ENCODE peak calls at places on chromosomes 2 and 18, in nine cellular contexts. Q is CD4-positive, CD25-positive, alpha-beta regulatory T cell; J is brain microvascular endothelial cell; C is mammary epithelial cell; V is right cardiac atrium; D is neural progenitor cell; L is CD8-positive, alpha-beta T cell; R is cardiac muscle cell; K is heart right ventricle. T is an unnamed sample. For H3K27me3, the result is how much of the 10 kb centered on the place peaks cover.

GRCh38 chr18:78814321-78814720 is 165.3 kb upstream of the SALL3 start:
- DNase-seq in J (no peak), Q (no peak), D (peak), L (no peak), C (no peak), K (no peak), V (no peak), R (no peak), T (no peak)

GRCh38 chr18:33467531-33467930 is 27.0 kb upstream of the CCDC178 start:
- DNase-seq in Q (no peak), D (no peak), J (no peak), K (no peak), V (no peak), C (no peak), R (no peak), L (no peak), T (no peak)

GRCh38 chr2:176096986-176097819 is 2.4 kb upstream of the HOXD12 start:
- DNase-seq in R (peak), J (peak), V (peak), L (peak), D (peak), C (peak), K (peak), Q (peak), T (no peak)

GRCh38 chr18:73950116-73950705 is 197.4 kb downstream of the FBXO15 start:
- DNase-seq in J (no peak), L (no peak), R (no peak), K (no peak), Q (no peak), V (no peak), D (no peak), C (no peak), T (no peak)

GRCh38 chr18:12327510-12328178 is 19.6 kb downstream of the TUBB6 start:
- DNase-seq in J (peak), C (peak), R (peak), V (peak), Q (peak), K (peak), D (peak), L (peak), T (peak)

GRCh38 chr2:14385043-14385442 is 247.5 kb upstream of the LRATD1 start:
- DNase-seq in K (no peak), L (no peak), Q (no peak), C (peak), R (no peak), D (no peak), J (no peak), V (no peak), T (no peak)

GRCh38 chr2:105796131-105796638 is 51.5 kb downstream of the NCK2 start:
- DNase-seq in Q (peak), L (peak), V (no peak), C (no peak), J (no peak), D (no peak), R (peak), K (no peak), T (no peak)

GRCh38 chr2:22995576-22995975 is 389.4 kb upstream of the KLHL29 start:
- DNase-seq in C (no peak), L (no peak), K (no peak), Q (no peak), R (no peak), J (no peak), D (peak), V (no peak), T (no peak)

GRCh38 chr2:153890572-153890971 is 18.9 kb downstream of the GALNT13 start:
- DNase-seq in Q (no peak), J (no peak), R (no peak), V (no peak), L (no peak), D (peak), K (no peak), C (no peak), T (no peak)

GRCh38 chr2:42842418-42842817 is 50.0 kb upstream of the HAAO start:
- DNase-seq in K (no peak), R (no peak), L (no peak), D (no peak), J (no peak), V (no peak), Q (no peak), C (no peak), T (no peak)

GRCh38 chr2:42558827-42559226 is 9.6 kb upstream of the MTA3 start:
- DNase-seq in D (no peak), V (no peak), L (no peak), R (no peak), C (peak), J (no peak), Q (no peak), K (no peak), T (no peak)

GRCh38 chr18:57895182-57895581 is 92.1 kb upstream of the ATP8B1 start:
- DNase-seq in D (no peak), R (no peak), L (no peak), Q (no peak), K (no peak), C (no peak), V (no peak), J (no peak), T (no peak)

GRCh38 chr18:47262397-47263196 is 11.1 kb upstream of the SKOR2 start:
- DNase-seq in Q (no peak), V (no peak), K (no peak), D (peak), J (no peak), C (no peak), L (no peak), R (no peak), T (no peak)

GRCh38 chr2:8584174-8585066 is 97.4 kb upstream of the ID2 start:
- DNase-seq in Q (no peak), J (no peak), K (no peak), V (no peak), L (no peak), D (no peak), R (no peak), C (no peak), T (no peak)

GRCh38 chr18:76162886-76163285 is 332.2 kb downstream of the ZNF516 start:
- DNase-seq in C (no peak), D (no peak), V (no peak), Q (no peak), J (no peak), L (no peak), K (no peak), R (no peak), T (no peak)

GRCh38 chr2:120316528-120317179 is 29.3 kb upstream of the INHBB start:
- DNase-seq in Q (no peak), D (no peak), K (no peak), V (no peak), C (no peak), J (no peak), R (no peak), L (no peak), T (no peak)

GRCh38 chr2:222572761-222573174 is 83.1 kb downstream of the FARSB start:
- DNase-seq in Q (no peak), R (peak), K (no peak), L (no peak), D (no peak), V (no peak), J (peak), C (no peak), T (no peak)

GRCh38 chr2:53490659-53491058 is 276.9 kb upstream of the CHAC2 start:
- DNase-seq in V (peak), Q (no peak), R (peak), J (peak), C (peak), K (peak), L (no peak), D (no peak), T (no peak)

GRCh38 chr18:76572517-76573247 is 77.6 kb upstream of the ZNF516 start:
- DNase-seq in D (no peak), L (no peak), R (no peak), Q (no peak), C (no peak), V (no peak), J (no peak), K (no peak), T (no peak)

GRCh38 chr2:47898089-47898731 is 8.1 kb downstream of the FBXO11 start:
- DNase-seq in K (no peak), V (no peak), D (no peak), C (no peak), Q (no peak), L (no peak), R (no peak), J (no peak), T (no peak)

GRCh38 chr2:71494523-71495155 is 41.3 kb downstream of the DYSF start:
- DNase-seq in D (no peak), V (no peak), Q (no peak), R (no peak), J (no peak), L (no peak), K (no peak), C (peak), T (no peak)

GRCh38 chr2:158667969-158668368 is 127.1 kb upstream of the DAPL1 start:
- DNase-seq in V (no peak), L (no peak), J (no peak), C (no peak), D (no peak), Q (no peak), R (peak), K (no peak), T (no peak)

GRCh38 chr2:44168684-44169154 is at the start of gene PPM1B:
- DNase-seq in R (no peak), J (no peak), D (no peak), K (no peak), Q (no peak), C (no peak), L (peak), V (peak), T (no peak)

GRCh38 chr18:74229005-74229404 is 62.8 kb downstream of the CYB5A start:
- DNase-seq in C (no peak), Q (no peak), D (no peak), L (no peak), V (no peak), R (no peak), K (no peak), J (no peak), T (no peak)

GRCh38 chr2:106866636-106867035 is 19.3 kb downstream of the ST6GAL2 start:
- DNase-seq in C (no peak), L (no peak), V (no peak), Q (no peak), D (no peak), J (no peak), K (no peak), R (peak), T (no peak)

GRCh38 chr2:136125226-136125625 is 7.3 kb upstream of the CXCR4 start:
- DNase-seq in D (peak), Q (no peak), L (no peak), K (no peak), R (no peak), J (no peak), V (no peak), C (no peak), T (no peak)

GRCh38 chr2:136119717-136120675 is 2.0 kb upstream of the CXCR4 start:
- DNase-seq in V (no peak), L (no peak), K (no peak), Q (no peak), C (no peak), R (no peak), J (no peak), D (no peak), T (no peak)

GRCh38 chr2:136121511-136121910 is 3.6 kb upstream of the CXCR4 start:
- DNase-seq in D (no peak), V (no peak), K (no peak), L (no peak), C (no peak), J (no peak), Q (no peak), R (no peak), T (no peak)

GRCh38 chr2:136126021-136126420 is 8.1 kb upstream of the CXCR4 start:
- DNase-seq in C (no peak), R (no peak), L (no peak), D (peak), J (no peak), V (no peak), K (no peak), Q (no peak), T (no peak)

DNA sequence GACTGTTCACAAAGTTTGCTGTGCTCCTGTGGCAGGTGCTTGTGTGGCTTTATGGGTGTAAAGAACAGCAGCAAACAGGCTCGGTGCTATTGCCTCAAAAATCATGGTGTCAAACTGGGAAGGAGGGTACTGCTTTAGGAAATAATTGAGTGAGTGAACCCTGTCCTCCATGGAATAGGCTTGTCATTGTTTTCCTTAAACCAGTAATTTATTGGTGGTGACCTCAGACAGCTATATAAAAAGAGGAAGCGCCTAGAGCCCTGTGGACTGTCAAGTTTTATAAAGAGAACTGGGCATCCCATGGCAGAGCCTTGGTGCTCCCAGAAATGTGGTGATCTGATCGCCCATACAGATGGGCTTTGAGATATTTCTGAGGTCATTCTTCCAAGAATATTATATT is 4.7 kb upstream of the CXCR4 start:
- DNase-seq in Q (no peak), D (no peak), K (no peak), V (no peak), J (no peak), L (no peak), R (no peak), C (no peak), T (no peak)
- H3K27me3 ChIP-seq in Q (under half), D (under half), K (under half), V (under half), J (under half), L (under half), R (under half), C (under half), T (under half)

DNA sequence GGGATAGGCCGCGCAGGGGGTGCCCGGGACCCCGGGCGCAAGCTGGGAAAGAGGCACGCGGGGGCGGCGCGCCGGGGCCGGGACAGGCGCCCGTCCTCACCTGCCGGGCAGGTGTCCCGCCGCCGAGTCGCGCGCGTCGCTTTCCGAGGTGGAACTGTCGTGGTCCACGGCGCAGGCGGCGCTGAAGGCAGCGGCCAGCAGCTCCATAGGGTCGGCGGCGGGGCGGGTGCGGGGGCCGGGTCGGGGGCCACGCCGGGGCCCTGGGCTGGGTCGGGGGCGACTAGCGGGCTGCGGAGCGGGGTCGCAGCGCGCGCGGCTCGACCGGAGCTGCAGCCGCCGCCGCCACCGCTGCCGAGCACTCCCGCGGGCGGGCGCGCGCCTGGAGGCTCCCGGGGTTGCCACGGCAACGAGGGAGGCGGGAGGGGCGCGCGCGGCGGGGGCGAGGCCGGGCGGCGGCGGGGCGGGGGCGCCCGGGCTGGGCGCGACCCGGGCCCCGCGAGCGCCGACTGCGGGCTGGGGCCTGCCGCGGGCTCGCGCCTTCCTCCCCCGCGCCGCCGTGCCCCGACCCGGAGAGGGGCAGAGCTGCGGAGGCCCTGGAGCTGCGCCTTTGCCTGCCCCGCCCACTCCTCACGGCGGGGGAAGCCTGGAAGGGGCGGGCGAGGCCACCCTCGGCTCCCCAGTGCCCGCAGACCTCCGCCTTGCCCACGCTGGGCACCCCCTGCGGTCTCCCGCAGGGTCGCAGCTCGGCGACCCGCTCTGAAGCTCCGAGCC is 57.9 kb downstream of the SNORC start:
- DNase-seq in J (no peak), K (no peak), D (peak), C (no peak), Q (no peak), R (no peak), V (no peak), L (no peak), T (no peak)
- H3K27me3 ChIP-seq in J (half or more), K (half or more), D (half or more), C (under half), Q (under half), R (half or more), V (under half), L (under half), T (under half)

GRCh38 chr2:170816499-170817246 is at the start of gene GAD1:
- DNase-seq in R (peak), Q (no peak), J (peak), V (no peak), D (peak), K (peak), C (peak), L (no peak), T (no peak)

GRCh38 chr2:170818294-170819104 is 1.8 kb downstream of the GAD1 start:
- DNase-seq in J (no peak), R (no peak), V (no peak), Q (no peak), D (peak), K (no peak), L (no peak), C (peak), T (no peak)

GRCh38 chr2:170815746-170816498 is 765 bp upstream of the GAD1 start:
- DNase-seq in R (peak), K (peak), C (peak), V (peak), D (peak), L (peak), J (peak), Q (peak), T (no peak)

GRCh38 chr2:170817247-170817998 is 736 bp downstream of the GAD1 start:
- DNase-seq in R (no peak), J (no peak), Q (no peak), D (peak), L (no peak), K (no peak), V (no peak), C (peak), T (no peak)

DNA sequence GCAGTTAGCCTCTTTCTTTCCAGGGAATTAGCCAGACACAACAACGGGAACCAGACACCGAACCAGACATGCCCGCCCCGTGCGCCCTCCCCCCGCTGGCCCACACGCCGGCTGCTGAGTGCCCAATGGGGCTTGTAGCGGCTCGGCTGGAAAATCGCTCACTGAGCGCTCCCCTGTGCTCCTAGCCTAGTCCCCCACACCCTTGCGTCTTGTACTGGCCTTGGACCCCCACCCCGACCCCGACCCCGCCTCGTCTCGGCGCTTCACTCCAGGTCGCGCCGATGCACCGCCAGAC is 1.3 kb downstream of the GAD1 start:
- DNase-seq in R (no peak), L (no peak), D (peak), J (no peak), Q (no peak), C (no peak), K (no peak), V (no peak), T (no peak)
- H3K27me3 ChIP-seq in R (half or more), L (half or more), D (half or more), J (half or more), Q (under half), C (half or more), K (half or more), V (under half), T (under half)

GRCh38 chr2:230954738-230955137 is 29.7 kb upstream of the GPR55 start:
- DNase-seq in R (no peak), K (no peak), V (no peak), Q (no peak), D (no peak), J (no peak), C (no peak), L (no peak), T (no peak)

GRCh38 chr2:230953843-230954242 is 28.8 kb upstream of the GPR55 start:
- DNase-seq in L (no peak), V (no peak), Q (no peak), R (no peak), C (peak), J (no peak), K (no peak), D (no peak), T (no peak)

GRCh38 chr2:230956827-230957755 is 32.0 kb upstream of the GPR55 start:
- DNase-seq in K (no peak), L (no peak), V (peak), J (peak), R (peak), D (peak), C (peak), Q (peak), T (no peak)

GRCh38 chr2:230957756-230958391 is 32.8 kb upstream of the GPR55 start:
- DNase-seq in C (no peak), R (no peak), L (no peak), Q (no peak), J (no peak), D (no peak), K (no peak), V (no peak), T (no peak)

GRCh38 chr2:230955163-230955779 is 30.2 kb upstream of the GPR55 start:
- DNase-seq in V (no peak), K (no peak), L (no peak), J (no peak), Q (no peak), D (no peak), C (no peak), R (no peak), T (no peak)
- H3K27me3 ChIP-seq in V (under half), K (under half), L (under half), J (under half), Q (under half), D (under half), C (under half), R (under half), T (under half)

GRCh38 chr2:126836761-126837679 is 61.7 kb upstream of the TEX51 start:
- DNase-seq in L (no peak), K (no peak), V (no peak), Q (no peak), R (no peak), J (no peak), D (no peak), C (no peak), T (no peak)

GRCh38 chr2:126838718-126838985 is 60.0 kb upstream of the TEX51 start:
- DNase-seq in K (no peak), C (no peak), L (no peak), J (no peak), V (no peak), R (no peak), D (no peak), Q (no peak), T (no peak)

GRCh38 chr2:126835811-126836210 is 62.9 kb upstream of the TEX51 start:
- DNase-seq in C (no peak), Q (no peak), L (no peak), K (no peak), V (no peak), R (no peak), D (no peak), J (no peak), T (no peak)

GRCh38 chr2:126839711-126840110 is 59.0 kb upstream of the TEX51 start:
- DNase-seq in K (no peak), J (no peak), D (no peak), R (peak), C (no peak), L (no peak), V (no peak), Q (no peak), T (no peak)

GRCh38 chr2:126837926-126838717 is 60.6 kb upstream of the TEX51 start:
- DNase-seq in C (no peak), J (no peak), R (no peak), V (no peak), K (no peak), L (no peak), D (no peak), Q (no peak), T (no peak)
- H3K27me3 ChIP-seq in C (under half), J (under half), R (under half), V (under half), K (under half), L (under half), D (under half), Q (under half), T (under half)

GRCh38 chr2:118853647-118854367 is 6.4 kb upstream of the EN1 start:
- DNase-seq in V (no peak), R (no peak), D (peak), J (no peak), L (no peak), C (no peak), Q (no peak), K (no peak), T (no peak)
- H3K27me3 ChIP-seq in V (under half), R (half or more), D (half or more), J (half or more), L (half or more), C (half or more), Q (under half), K (half or more), T (under half)